ENCODE peak calls at places on chromosomes 7 and 10, in six cellular contexts. G is NCI-H2029; P is stimulated activated naive B cell treated with anti-CD40 and anti-IgM and Interleukin-4, amounts not matched to agents 10 μg/mL and 1 μg/mL and 100 μg/mL, for 72 hours; M is neural crest cell; B is M059J; W is NCI-H2107. A is an unnamed sample.

GRCh38 chr10:17344206-17344605 is 110.2 kb downstream of the ST8SIA6 start:
- DNase-seq in G (no peak), P (no peak), M (no peak), B (peak), W (no peak), A (no peak)

GRCh38 chr7:66083677-66084076 is 8.1 kb downstream of the ASL start:
- DNase-seq in G (no peak), P (no peak), M (no peak), B (no peak), W (no peak), A (no peak)

GRCh38 chr10:90462761-90463160 is 395.1 kb downstream of the HTR7 start:
- DNase-seq in G (no peak), P (no peak), M (no peak), B (no peak), W (no peak), A (no peak)

GRCh38 chr10:74227697-74228424 is 76.8 kb downstream of the ADK start:
- DNase-seq in G (no peak), P (no peak), M (no peak), B (peak), W (no peak), A (no peak)

GRCh38 chr7:108351715-108352114 is 104.5 kb downstream of the NRCAM start:
- DNase-seq in G (peak), P (no peak), M (no peak), B (no peak), W (no peak), A (no peak)

GRCh38 chr10:115953203-115953602 is 319.8 kb downstream of the GFRA1 start:
- DNase-seq in G (no peak), P (no peak), M (no peak), B (peak), W (no peak), A (no peak)

GRCh38 chr10:97584060-97584797 is at the start of gene HOGA1:
- DNase-seq in G (no peak), P (no peak), M (no peak), B (peak), W (no peak), A (peak)

GRCh38 chr7:27364344-27364758 is 121.7 kb downstream of the EVX1 start:
- DNase-seq in G (no peak), P (no peak), M (no peak), B (peak), W (no peak), A (no peak)

GRCh38 chr10:76303682-76304316 is 872.4 kb downstream of the LRMDA start:
- DNase-seq in G (peak), P (no peak), M (peak), B (peak), W (peak), A (peak)

GRCh38 chr7:23759556-23760391 is 49.8 kb downstream of the STK31 start:
- DNase-seq in G (peak), P (no peak), M (no peak), B (peak), W (no peak), A (no peak)

GRCh38 chr7:46969303-46970130 is 612.4 kb downstream of the TNS3 start:
- DNase-seq in G (no peak), P (no peak), M (no peak), B (peak), W (no peak), A (no peak)

GRCh38 chr10:24891823-24892222 is 60.6 kb downstream of the PRTFDC1 start:
- DNase-seq in G (peak), P (no peak), M (no peak), B (peak), W (no peak), A (no peak)

GRCh38 chr7:128874140-128875031 is 11.7 kb downstream of the ATP6V1F start:
- DNase-seq in G (peak), P (no peak), M (no peak), B (no peak), W (peak), A (no peak)

GRCh38 chr7:77223261-77223660 is 23.6 kb upstream of the FGL2 start:
- DNase-seq in G (no peak), P (no peak), M (no peak), B (no peak), W (no peak), A (no peak)

GRCh38 chr10:132681858-132682755 is 103.8 kb downstream of the NKX6-2 start:
- DNase-seq in G (no peak), P (no peak), M (no peak), B (no peak), W (no peak), A (no peak)

GRCh38 chr7:74587435-74588126 is 69.9 kb upstream of the GTF2I start:
- DNase-seq in G (peak), P (peak), M (peak), B (peak), W (no peak), A (peak)

GRCh38 chr7:113519447-113519846 is 399.4 kb downstream of the PPP1R3A start:
- DNase-seq in G (no peak), P (no peak), M (no peak), B (peak), W (no peak), A (no peak)

GRCh38 chr10:83373659-83374058 is 765.6 kb upstream of the GHITM start:
- DNase-seq in G (no peak), P (no peak), M (no peak), B (peak), W (no peak), A (peak)

GRCh38 chr10:68073631-68074403 is 1.3 kb downstream of the HERC4 start:
- DNase-seq in G (no peak), P (no peak), M (no peak), B (peak), W (no peak), A (no peak)

GRCh38 chr7:794207-794606 is 38.1 kb upstream of the SUN1 start:
- DNase-seq in G (no peak), P (no peak), M (no peak), B (no peak), W (no peak), A (no peak)

GRCh38 chr7:135414850-135415439 is 95.0 kb downstream of the CNOT4 start:
- DNase-seq in G (peak), P (no peak), M (peak), B (peak), W (peak), A (peak)

GRCh38 chr7:22663721-22664120 is 63.3 kb upstream of the IL6 start:
- DNase-seq in G (no peak), P (no peak), M (no peak), B (no peak), W (no peak), A (no peak)

GRCh38 chr7:16293669-16294425 is 127.5 kb downstream of the CRPPA start:
- DNase-seq in G (no peak), P (no peak), M (no peak), B (peak), W (no peak), A (no peak)

GRCh38 chr10:77493851-77494788 is 143.5 kb downstream of the KCNMA1 start:
- DNase-seq in G (no peak), P (no peak), M (peak), B (peak), W (no peak), A (no peak)